ENCODE peak calls at places on chromosomes 4 and X, in ten cellular contexts. O is fibroblast of the conjunctiva; A is left ventricle myocardium inferior; D is KG1; M is lower lobe of right lung; R is activated naive CD4-positive, alpha-beta T cell; P is stimulated activated CD4-positive, alpha-beta T cell treated with anti-CD3 and anti-CD28 coated beads, TNF-alpha, amount 100 ng/mL, for 24 hours; E is endothelial cell; L is T follicular helper cell; B is EH. C is an unnamed sample.

GRCh38 chr4:162727232-162727631 is 439.5 kb downstream of the NAF1 start:
- DNase-seq in O (no peak), A (no peak), D (no peak), M (no peak), R (no peak), P (no peak), E (no peak), L (no peak), B (no peak), C (no peak)

GRCh38 chr4:51843309-51844156 is 580 bp downstream of the DCUN1D4 start:
- DNase-seq in O (no peak), A (peak; percentile 75), D (no peak), M (peak; percentile 83), R (peak; percentile 25), P (no peak), E (peak; percentile 56), L (peak; percentile 53), B (peak; percentile 65), C (peak; percentile 74)

GRCh38 chrX:69179380-69179911 is 14.2 kb upstream of the PJA1 start:
- DNase-seq in O (no peak), A (no peak), D (no peak), M (no peak), R (no peak), P (no peak), E (no peak), L (no peak), B (no peak), C (no peak)

GRCh38 chr4:88075336-88075735 is 67.9 kb downstream of the PKD2 start:
- DNase-seq in O (no peak), A (no peak), D (no peak), M (no peak), R (no peak), P (no peak), E (no peak), L (no peak), B (no peak), C (no peak)

GRCh38 chr4:25123236-25123635 is 37.0 kb downstream of the SEPSECS start:
- DNase-seq in O (no peak), A (no peak), D (no peak), M (no peak), R (no peak), P (no peak), E (no peak), L (no peak), B (no peak), C (peak; percentile 17)

GRCh38 chr4:43556262-43556661 is 663.7 kb downstream of the GRXCR1 start:
- DNase-seq in O (no peak), A (no peak), D (no peak), M (no peak), R (no peak), P (no peak), E (no peak), L (no peak), B (no peak), C (no peak)

GRCh38 chr4:27692098-27692679 is 831.5 kb downstream of the STIM2 start:
- DNase-seq in O (peak; percentile 36), A (no peak), D (peak; percentile 3), M (no peak), R (no peak), P (no peak), E (peak; percentile 12), L (no peak), B (peak; percentile 59), C (peak; percentile 1)

GRCh38 chrX:22141061-22141460 is 108.9 kb downstream of the PHEX start:
- DNase-seq in O (no peak), A (no peak), D (no peak), M (no peak), R (no peak), P (no peak), E (no peak), L (no peak), B (no peak), C (no peak)

GRCh38 chr4:103498161-103499070 is 221.4 kb downstream of the TACR3 start:
- DNase-seq in O (peak; percentile 81), A (no peak), D (no peak), M (no peak), R (no peak), P (peak; percentile 2), E (no peak), L (no peak), B (no peak), C (peak; percentile 18)

GRCh38 chr4:184343400-184344177 is 125.9 kb upstream of the ENPP6 start:
- DNase-seq in O (peak; percentile 59), A (peak; percentile 61), D (no peak), M (peak; percentile 75), R (no peak), P (peak; percentile 25), E (peak; percentile 60), L (peak; percentile 6), B (peak; percentile 84), C (peak; percentile 64)

GRCh38 chr4:155787113-155787710 is 28.4 kb downstream of the GUCY1B1 start:
- DNase-seq in O (peak; percentile 42), A (no peak), D (no peak), M (no peak), R (no peak), P (no peak), E (peak; percentile 26), L (no peak), B (peak; percentile 68), C (peak; percentile 10)

GRCh38 chr4:112523764-112524505 is 8.0 kb upstream of the NEUROG2 start:
- DNase-seq in O (no peak), A (peak; percentile 36), D (peak; percentile 35), M (peak; percentile 70), R (peak; percentile 54), P (peak; percentile 76), E (peak; percentile 90), L (peak; percentile 55), B (no peak), C (peak; percentile 89)

GRCh38 chr4:3531306-3531886 is 826 bp downstream of the LRPAP1 start:
- DNase-seq in O (no peak), A (no peak), D (no peak), M (no peak), R (no peak), P (no peak), E (no peak), L (no peak), B (peak; percentile 22), C (no peak)

GRCh38 chrX:83022020-83022419 is 486.1 kb upstream of the POU3F4 start:
- DNase-seq in O (no peak), A (no peak), D (no peak), M (no peak), R (no peak), P (no peak), E (no peak), L (no peak), B (no peak), C (no peak)

GRCh38 chr4:155592568-155593343 is 73.9 kb upstream of the GUCY1A1 start:
- DNase-seq in O (peak; percentile 60), A (no peak), D (no peak), M (no peak), R (no peak), P (no peak), E (no peak), L (no peak), B (peak; percentile 70), C (no peak)

GRCh38 chr4:160772668-160773067 is 1391.1 kb downstream of the FSTL5 start:
- DNase-seq in O (no peak), A (no peak), D (no peak), M (no peak), R (no peak), P (no peak), E (no peak), L (no peak), B (no peak), C (no peak)

GRCh38 chrX:124592745-124593144 is 246.4 kb downstream of the SH2D1A start:
- DNase-seq in O (no peak), A (no peak), D (no peak), M (no peak), R (no peak), P (no peak), E (no peak), L (no peak), B (no peak), C (no peak)

GRCh38 chrX:141405878-141406492 is 163.7 kb upstream of the SPANXC start:
- DNase-seq in O (peak; percentile 21), A (no peak), D (no peak), M (no peak), R (no peak), P (no peak), E (no peak), L (no peak), B (peak; percentile 77), C (no peak)

GRCh38 chrX:40449396-40449795 is 131.4 kb upstream of the ATP6AP2 start:
- DNase-seq in O (no peak), A (no peak), D (no peak), M (no peak), R (no peak), P (no peak), E (no peak), L (no peak), B (no peak), C (no peak)

GRCh38 chr4:37726666-37727065 is 40.5 kb upstream of the RELL1 start:
- DNase-seq in O (peak; percentile 73), A (no peak), D (no peak), M (no peak), R (no peak), P (no peak), E (no peak), L (no peak), B (no peak), C (no peak)

GRCh38 chrX:86148594-86148993 is 343 bp downstream of the DACH2 start:
- DNase-seq in O (no peak), A (no peak), D (no peak), M (no peak), R (no peak), P (no peak), E (peak; percentile 4), L (no peak), B (no peak), C (no peak)

GRCh38 chr4:169070071-169070894 is 60.2 kb upstream of the CBR4 start:
- DNase-seq in O (peak; percentile 88), A (peak; percentile 29), D (no peak), M (no peak), R (no peak), P (no peak), E (no peak), L (no peak), B (peak; percentile 94), C (no peak)

GRCh38 chrX:30310429-30311206 is 1.4 kb upstream of the NR0B1 start:
- DNase-seq in O (no peak), A (no peak), D (no peak), M (no peak), R (no peak), P (no peak), E (no peak), L (no peak), B (no peak), C (no peak)

GRCh38 chr4:42280327-42281095 is 116.8 kb upstream of the SHISA3 start:
- DNase-seq in O (no peak), A (no peak), D (peak; percentile 59), M (no peak), R (no peak), P (no peak), E (peak; percentile 30), L (no peak), B (peak; percentile 20), C (peak; percentile 33)

GRCh38 chr4:118752551-118752950 is 67.4 kb downstream of the METTL14 start:
- DNase-seq in O (no peak), A (no peak), D (no peak), M (no peak), R (no peak), P (no peak), E (no peak), L (no peak), B (peak; percentile 61), C (no peak)

GRCh38 chr4:184282251-184282713 is 64.6 kb upstream of the ENPP6 start:
- DNase-seq in O (no peak), A (no peak), D (no peak), M (peak; percentile 66), R (no peak), P (peak; percentile 56), E (peak; percentile 28), L (no peak), B (no peak), C (peak; percentile 90)

GRCh38 chr4:104592894-104593470 is 98.3 kb upstream of the CXXC4 start:
- DNase-seq in O (no peak), A (no peak), D (no peak), M (no peak), R (no peak), P (no peak), E (no peak), L (no peak), B (no peak), C (no peak)

GRCh38 chr4:164440196-164440595 is 313.7 kb upstream of the SMIM31 start:
- DNase-seq in O (no peak), A (no peak), D (no peak), M (no peak), R (no peak), P (no peak), E (no peak), L (no peak), B (no peak), C (no peak)